ENCODE peak calls at places on chromosomes 2 and 18, in five cellular contexts. O, B, R, X and D are unnamed samples.

GRCh38 chr2:98434492-98434891 is 10.2 kb upstream of the INPP4A start:
- DNase-seq in X (no peak), R (no peak), B (no peak), O (no peak), D (no peak)

GRCh38 chr2:66428986-66429612 is 5.8 kb upstream of the MEIS1 start:
- DNase-seq in X (no peak), B (peak), O (peak), R (peak), D (peak)

GRCh38 chr2:95024960-95025405 is 525 bp upstream of the MAL start:
- DNase-seq in R (no peak), B (no peak), X (no peak), O (no peak), D (no peak)

GRCh38 chr2:26283606-26284005 is 38.9 kb downstream of the HADHB start:
- DNase-seq in X (no peak), B (no peak), R (no peak), O (no peak), D (no peak)

GRCh38 chr2:64679673-64680425 is 26.1 kb upstream of the SERTAD2 start:
- DNase-seq in R (no peak), O (no peak), X (no peak), B (no peak), D (no peak)

GRCh38 chr18:60500960-60501359 is 128.4 kb upstream of the MC4R start:
- DNase-seq in R (no peak), O (no peak), X (no peak), B (peak), D (no peak)

GRCh38 chr18:24114924-24115549 is 23.8 kb upstream of the CABYR start:
- DNase-seq in B (no peak), R (no peak), X (no peak), O (no peak), D (no peak)

GRCh38 chr18:75141166-75141565 is 67.8 kb downstream of the PTGR3 start:
- DNase-seq in B (no peak), X (no peak), O (no peak), R (no peak), D (no peak)

GRCh38 chr2:25977768-25978167 is 4.5 kb downstream of the KIF3C start:
- DNase-seq in R (peak), O (no peak), X (no peak), B (peak), D (peak)

GRCh38 chr2:68832161-68832869 is 38.9 kb downstream of the BMP10 start:
- DNase-seq in O (peak), B (peak), R (peak), X (peak), D (peak)

GRCh38 chr2:233801357-233802131 is 23.4 kb downstream of the MROH2A start:
- DNase-seq in R (peak), X (no peak), B (no peak), O (peak), D (peak)

GRCh38 chr18:12076424-12077140 is 17.1 kb upstream of the ANKRD62 start:
- DNase-seq in O (peak), X (no peak), R (no peak), B (peak), D (no peak)

GRCh38 chr18:48827321-48828200 is 123.2 kb downstream of the SMAD7 start:
- DNase-seq in R (peak), B (no peak), O (peak), X (peak), D (no peak)

GRCh38 chr2:185372188-185372587 is 366.4 kb upstream of the FSIP2 start:
- DNase-seq in X (no peak), O (peak), B (peak), R (no peak), D (peak)